ENCODE peak calls at places on chromosomes 7 and 10, in four cellular contexts. B, M, L and C are unnamed samples.

GRCh38 chr7:127393370-127394058 is 1.0 kb upstream of the ZNF800 start:
- DNase-seq in L (peak), B (no peak), M (peak), C (no peak)

GRCh38 chr7:151125459-151125834 is 39.2 kb downstream of the AGAP3 start:
- DNase-seq in L (no peak), B (no peak), M (no peak), C (no peak)

GRCh38 chr10:61024801-61025201 is 80.8 kb upstream of the RHOBTB1 start:
- DNase-seq in M (no peak), B (peak), L (peak), C (no peak)

GRCh38 chr7:73977626-73978618 is 50.1 kb upstream of the ELN start:
- DNase-seq in L (peak), M (peak), B (no peak), C (peak)

GRCh38 chr7:36777062-36777461 is 52.8 kb upstream of the AOAH start:
- DNase-seq in B (no peak), M (no peak), L (no peak), C (no peak)

GRCh38 chr7:22718911-22719420 is 8.0 kb upstream of the IL6 start:
- DNase-seq in L (no peak), M (no peak), B (no peak), C (peak)

GRCh38 chr7:84134169-84134568 is 60.4 kb downstream of the SEMA3A start:
- DNase-seq in L (no peak), B (no peak), M (no peak), C (no peak)

GRCh38 chr10:93598157-93598556 is 2.9 kb downstream of the RBP4 start:
- DNase-seq in L (no peak), M (no peak), B (no peak), C (no peak)

GRCh38 chr7:44279731-44280505 is 45.5 kb downstream of the CAMK2B start:
- DNase-seq in B (no peak), M (peak), L (peak), C (no peak)

GRCh38 chr10:75651452-75651851 is 220.0 kb downstream of the LRMDA start:
- DNase-seq in B (no peak), L (no peak), M (no peak), C (no peak)

GRCh38 chr10:3783721-3784432 is 1.1 kb downstream of the KLF6 start:
- DNase-seq in L (peak), B (no peak), M (peak), C (no peak)

GRCh38 chr10:3783313-3783689 is 1.7 kb downstream of the KLF6 start:
- DNase-seq in L (peak), M (peak), B (no peak), C (peak)

GRCh38 chr10:3782099-3782455 is 2.9 kb downstream of the KLF6 start:
- DNase-seq in L (no peak), M (no peak), B (no peak), C (no peak)

GRCh38 chr10:3781458-3782098 is 3.4 kb downstream of the KLF6 start:
- DNase-seq in B (no peak), L (no peak), M (peak), C (no peak)

DNA sequence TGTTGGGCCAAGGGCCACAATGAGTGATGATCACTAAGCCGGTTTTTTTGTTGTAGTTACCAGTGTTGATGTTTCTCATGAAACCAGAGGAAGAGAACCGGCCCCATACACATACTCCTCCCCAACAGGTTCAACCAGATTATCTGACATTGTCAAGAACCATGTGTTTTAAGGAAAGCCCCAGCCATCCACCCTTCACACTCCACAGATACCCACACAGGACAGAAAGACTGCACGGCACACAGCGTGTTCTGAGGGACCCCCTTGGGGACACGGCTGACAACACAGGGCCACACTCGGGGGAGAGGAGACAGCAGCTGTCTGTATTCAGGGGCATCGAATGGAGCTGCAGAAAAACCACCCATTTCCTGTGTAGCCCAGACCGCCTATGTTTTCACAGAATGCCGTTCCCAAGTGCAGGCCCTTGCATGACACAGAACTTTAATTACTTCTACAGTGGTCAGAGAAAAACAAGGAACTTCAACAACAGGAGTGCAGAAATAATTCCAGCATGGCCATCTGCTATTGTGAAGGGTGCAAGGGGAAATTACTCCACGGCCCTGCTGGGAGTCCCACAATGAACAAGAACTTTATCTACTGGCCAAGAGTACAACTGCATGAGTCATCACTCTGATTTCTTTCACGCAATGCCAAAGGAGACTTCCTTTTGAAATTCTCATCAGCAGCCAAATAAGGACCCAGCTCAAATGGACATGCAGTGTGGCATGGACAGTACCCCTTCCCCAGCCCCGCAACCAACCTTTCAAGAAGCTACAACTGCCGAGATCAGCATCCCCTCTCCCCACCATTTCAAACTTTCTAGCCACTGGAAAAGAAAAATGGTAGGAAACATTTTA is 2.3 kb downstream of the KLF6 start:
- DNase-seq in M (peak), L (peak), B (no peak), C (no peak)
- TF ChIP-seq EP300 in M (peak), L (peak), B (no peak), C (peak)

GRCh38 chr7:147296986-147297385 is 1180.4 kb downstream of the CNTNAP2 start:
- DNase-seq in L (no peak), B (no peak), M (no peak), C (no peak)

GRCh38 chr7:147298611-147299043 is 1182.0 kb downstream of the CNTNAP2 start:
- DNase-seq in M (no peak), L (no peak), B (no peak), C (no peak)

GRCh38 chr7:147300293-147300692 is 1183.7 kb downstream of the CNTNAP2 start:
- DNase-seq in L (no peak), B (no peak), M (no peak), C (no peak)

DNA sequence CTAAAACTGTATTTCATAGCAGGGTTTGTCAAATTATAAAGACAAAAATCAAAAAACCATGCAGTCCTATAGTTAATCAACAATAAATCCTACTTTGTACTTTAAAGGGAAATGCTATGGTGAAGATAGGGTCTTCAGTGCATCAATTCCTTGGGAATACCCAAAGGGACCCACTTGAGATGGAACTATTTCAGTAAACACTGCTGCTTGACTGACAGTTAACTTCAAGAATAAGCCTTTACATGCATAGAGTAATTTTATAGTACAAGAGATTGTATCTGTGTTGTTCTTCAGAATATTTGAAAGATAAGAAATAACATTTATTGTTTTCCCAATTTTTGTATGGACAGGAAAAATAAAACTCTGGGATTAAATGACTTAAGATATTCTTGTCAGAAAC is 1179.6 kb downstream of the CNTNAP2 start:
- DNase-seq in M (no peak), B (no peak), L (no peak), C (no peak)
- TF ChIP-seq EP300 in M (no peak), B (no peak), L (no peak), C (no peak)

GRCh38 chr7:21089653-21090052 is 303.0 kb upstream of the SP8 start:
- DNase-seq in M (no peak), B (no peak), L (no peak), C (no peak)

DNA sequence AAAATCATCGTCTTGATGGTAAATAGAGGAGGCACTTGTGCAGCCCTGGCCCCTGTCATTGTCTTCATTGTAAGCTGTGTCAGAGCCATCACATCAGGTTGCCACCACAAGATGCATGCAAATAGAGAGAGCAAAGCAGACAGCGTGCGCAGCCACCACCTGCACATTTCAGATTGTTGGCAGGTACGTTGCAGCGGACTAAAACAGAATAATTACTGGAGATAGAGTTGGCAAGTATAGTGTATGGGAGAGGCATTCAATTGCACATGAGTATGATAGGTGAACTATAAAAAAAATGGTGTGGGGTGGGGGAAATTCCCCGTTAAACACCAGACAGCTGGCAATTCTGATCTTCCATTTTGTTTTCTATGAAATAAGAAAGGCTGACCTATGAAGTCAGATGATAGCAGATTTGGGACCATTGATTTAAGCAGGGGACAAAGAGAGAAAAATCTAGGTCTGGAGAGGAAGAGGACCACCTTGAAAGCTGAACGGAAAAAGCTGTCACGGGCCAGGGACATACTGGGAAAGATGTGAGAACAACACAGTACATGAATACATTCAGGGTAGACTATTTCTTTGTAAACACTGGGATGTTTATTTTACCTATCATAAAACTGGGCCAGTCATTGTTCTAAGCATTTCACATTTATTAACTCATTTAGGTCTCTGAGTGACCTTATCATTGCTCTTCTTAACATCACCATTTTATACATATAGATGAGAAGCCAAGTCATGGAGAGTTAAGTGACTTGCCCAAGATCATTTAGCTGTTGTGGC is 306.4 kb upstream of the SP8 start:
- DNase-seq in B (no peak), L (no peak), M (no peak), C (no peak)
- TF ChIP-seq EP300 in B (no peak), L (no peak), M (no peak), C (no peak)

GRCh38 chr10:87685832-87686589 is 26.3 kb downstream of the PAPSS2 start:
- DNase-seq in M (no peak), L (no peak), B (no peak), C (no peak)
- TF ChIP-seq EP300 in M (no peak), L (no peak), B (no peak), C (no peak)

DNA sequence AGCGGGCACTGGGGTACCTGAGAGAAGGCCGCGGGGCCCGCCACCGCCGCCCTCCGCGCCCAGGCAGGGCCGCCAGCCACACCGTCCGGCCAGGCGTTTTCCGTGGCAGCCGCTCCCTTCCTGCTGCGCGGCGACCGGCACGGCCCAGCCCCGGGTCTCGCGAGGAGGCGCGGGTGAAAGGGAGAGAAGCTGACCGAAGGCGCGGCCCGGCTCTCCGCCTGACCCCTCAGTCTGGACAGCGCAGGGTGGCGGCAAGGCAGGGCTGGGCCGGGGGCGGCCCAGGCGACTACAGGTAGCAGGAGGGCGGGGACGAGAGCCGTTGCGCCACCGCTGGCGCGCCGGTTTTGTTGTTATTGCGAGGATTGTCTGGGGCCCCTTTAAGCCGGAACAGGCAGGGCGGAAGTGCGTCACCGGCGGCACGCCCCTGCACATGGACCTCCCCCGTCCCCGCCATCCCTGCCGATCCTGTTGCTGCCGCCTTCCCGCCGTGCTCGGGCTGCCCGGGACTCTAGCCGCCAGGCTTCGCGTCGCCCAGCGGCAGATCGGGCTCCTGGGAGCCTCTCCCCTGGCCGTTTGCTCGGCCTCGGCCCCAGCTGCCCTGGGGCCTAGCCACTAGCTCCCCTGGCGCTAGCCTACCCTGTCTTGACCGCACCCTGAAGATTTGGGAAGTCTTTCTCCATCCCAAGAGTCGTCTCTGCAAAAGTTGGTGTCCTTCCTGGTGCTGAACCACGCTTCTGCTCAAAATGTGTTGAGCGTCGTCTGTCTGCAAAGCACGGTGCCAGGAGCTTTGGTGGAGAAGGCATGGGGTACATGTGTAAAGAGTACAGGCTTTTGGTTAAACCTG is at the start of gene HERPUD2:
- DNase-seq in M (peak), B (peak), L (peak), C (peak)
- TF ChIP-seq EP300 in M (no peak), B (no peak), L (no peak), C (no peak)

DNA sequence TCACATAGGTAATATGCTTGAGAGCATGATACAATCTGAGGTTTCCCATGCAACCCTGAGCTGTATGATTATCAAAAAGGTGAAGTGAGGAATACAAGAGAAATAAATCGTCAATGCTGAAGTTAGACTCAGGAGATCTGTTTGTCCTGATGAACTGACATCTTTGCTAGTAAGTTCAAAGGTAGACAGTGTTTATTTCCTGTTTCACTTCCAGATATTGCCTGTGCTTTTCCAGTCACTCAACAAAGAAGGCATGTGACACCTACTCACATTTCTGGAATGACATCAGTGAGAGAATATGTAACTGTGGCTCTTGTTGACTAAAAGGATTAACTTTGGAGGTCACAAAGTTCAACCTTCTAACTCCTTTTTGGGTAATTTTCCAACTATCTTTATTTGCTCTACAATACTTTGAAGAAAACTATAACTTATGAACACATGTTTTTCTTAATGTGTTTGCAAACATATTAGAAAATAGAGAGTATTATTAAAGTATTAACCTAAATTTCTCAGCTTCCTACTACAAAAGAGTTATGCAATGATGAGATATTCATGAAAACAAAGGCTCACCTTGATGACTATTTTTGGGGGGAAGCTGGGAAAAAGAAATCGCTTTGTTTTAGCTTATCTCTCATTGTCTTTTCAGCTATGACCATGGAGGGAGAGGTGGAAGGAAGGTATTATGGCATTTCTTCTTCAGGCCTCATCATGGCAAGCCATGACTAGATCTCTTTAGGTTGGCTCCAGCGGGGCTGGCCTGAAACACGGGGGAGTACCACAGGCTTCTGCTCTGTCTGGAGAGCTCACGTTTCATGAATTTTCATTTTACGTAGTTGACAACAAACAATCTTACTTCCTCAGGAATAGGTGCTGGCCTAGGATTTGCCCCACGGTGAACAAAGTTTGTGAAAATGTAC is 214.7 kb upstream of the SLC26A5 start:
- DNase-seq in M (no peak), B (no peak), L (no peak), C (no peak)
- TF ChIP-seq EP300 in M (no peak), B (peak), L (no peak), C (no peak)

DNA sequence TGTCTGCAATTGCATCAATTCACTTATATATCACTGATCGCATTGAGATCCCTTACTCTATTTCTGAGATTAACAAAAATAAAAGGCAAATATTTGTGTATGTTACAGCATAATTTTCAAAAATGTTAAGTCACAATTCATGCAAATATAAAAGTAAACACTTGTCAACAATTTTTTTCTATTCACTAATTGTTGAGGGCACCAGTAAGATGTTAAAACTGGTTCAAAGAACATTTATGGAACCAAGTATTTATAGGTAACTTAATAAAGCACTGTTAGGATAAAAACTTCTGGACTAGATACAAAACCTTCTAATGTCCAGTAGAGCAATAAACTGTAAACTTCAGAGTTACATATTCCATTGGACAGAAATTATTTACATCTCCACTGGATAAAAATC is 586.1 kb upstream of the AUTS2 start:
- DNase-seq in L (no peak), M (no peak), B (no peak), C (no peak)
- TF ChIP-seq EP300 in L (no peak), M (no peak), B (no peak), C (no peak)

GRCh38 chr7:47453093-47454056 is 128.5 kb downstream of the TNS3 start:
- DNase-seq in M (peak), L (no peak), B (peak), C (no peak)

GRCh38 chr7:47452295-47452694 is 129.6 kb downstream of the TNS3 start:
- DNase-seq in M (no peak), B (no peak), L (peak), C (no peak)

GRCh38 chr7:47451851-47452205 is 130.1 kb downstream of the TNS3 start:
- DNase-seq in L (no peak), B (no peak), M (no peak), C (no peak)

GRCh38 chr7:47454066-47454950 is 127.6 kb downstream of the TNS3 start:
- DNase-seq in B (no peak), L (no peak), M (no peak), C (no peak)

GRCh38 chr7:47452715-47453092 is 129.2 kb downstream of the TNS3 start:
- DNase-seq in L (no peak), B (no peak), M (no peak), C (no peak)
- TF ChIP-seq EP300 in L (no peak), B (no peak), M (no peak), C (no peak)